ENCODE peak calls at places on chromosomes 13 and 19, in eight cellular contexts. One of them, this sample, is unnamed.

GRCh38 chr19:16814526-16815100 is 14.6 kb upstream of the SIN3B start:
- DNase-seq in fibroblast of lung: peak; percentile 52
- DNase-seq in fibroblast of pulmonary artery: peak; percentile 63
- DNase-seq in stimulated activated CD8-positive, alpha-beta memory T cell treated with anti-CD3 and anti-CD28 coated beads, Interleukin-7, amount 100 ng/mL, for 1 hour: no peak
- DNase-seq in SW 1271: no peak
- DNase-seq in esophagus squamous epithelium: no peak
- DNase-seq in EL: peak; percentile 21
- DNase-seq in mesendoderm: peak; percentile 65
- DNase-seq in this sample: no peak

GRCh38 chr19:19535311-19536191 is 2.5 kb upstream of the CILP2 start:
- DNase-seq in stimulated activated CD8-positive, alpha-beta memory T cell treated with anti-CD3 and anti-CD28 coated beads, Interleukin-7, amount 100 ng/mL, for 1 hour: no peak
- DNase-seq in SW 1271: no peak
- DNase-seq in mesendoderm: no peak
- DNase-seq in fibroblast of lung: no peak
- DNase-seq in esophagus squamous epithelium: no peak
- DNase-seq in EL: no peak
- DNase-seq in fibroblast of pulmonary artery: no peak
- DNase-seq in this sample: no peak

GRCh38 chr13:47890146-47890814 is 110.8 kb downstream of the SUCLA2 start:
- DNase-seq in fibroblast of lung: no peak
- DNase-seq in stimulated activated CD8-positive, alpha-beta memory T cell treated with anti-CD3 and anti-CD28 coated beads, Interleukin-7, amount 100 ng/mL, for 1 hour: no peak
- DNase-seq in mesendoderm: no peak
- DNase-seq in esophagus squamous epithelium: no peak
- DNase-seq in fibroblast of pulmonary artery: peak; percentile 27
- DNase-seq in EL: peak; percentile 28
- DNase-seq in SW 1271: no peak
- DNase-seq in this sample: no peak

GRCh38 chr13:51067376-51068125 is 43.5 kb downstream of the C13orf42 start:
- DNase-seq in mesendoderm: no peak
- DNase-seq in fibroblast of lung: no peak
- DNase-seq in SW 1271: no peak
- DNase-seq in EL: no peak
- DNase-seq in fibroblast of pulmonary artery: peak; percentile 17
- DNase-seq in esophagus squamous epithelium: no peak
- DNase-seq in stimulated activated CD8-positive, alpha-beta memory T cell treated with anti-CD3 and anti-CD28 coated beads, Interleukin-7, amount 100 ng/mL, for 1 hour: no peak
- DNase-seq in this sample: no peak

GRCh38 chr13:49308104-49308875 is 60.6 kb downstream of the CDADC1 start:
- DNase-seq in mesendoderm: no peak
- DNase-seq in EL: no peak
- DNase-seq in fibroblast of lung: peak; percentile 55
- DNase-seq in fibroblast of pulmonary artery: peak; percentile 76
- DNase-seq in esophagus squamous epithelium: no peak
- DNase-seq in stimulated activated CD8-positive, alpha-beta memory T cell treated with anti-CD3 and anti-CD28 coated beads, Interleukin-7, amount 100 ng/mL, for 1 hour: no peak
- DNase-seq in SW 1271: no peak
- DNase-seq in this sample: no peak

GRCh38 chr19:48135411-48135810 is 24.8 kb upstream of the PLA2G4C start:
- DNase-seq in stimulated activated CD8-positive, alpha-beta memory T cell treated with anti-CD3 and anti-CD28 coated beads, Interleukin-7, amount 100 ng/mL, for 1 hour: no peak
- DNase-seq in esophagus squamous epithelium: no peak
- DNase-seq in fibroblast of pulmonary artery: no peak
- DNase-seq in fibroblast of lung: no peak
- DNase-seq in mesendoderm: no peak
- DNase-seq in EL: no peak
- DNase-seq in SW 1271: no peak
- DNase-seq in this sample: no peak

GRCh38 chr13:24045456-24045996 is 115.0 kb upstream of the SPATA13 start:
- DNase-seq in esophagus squamous epithelium: no peak
- DNase-seq in SW 1271: no peak
- DNase-seq in mesendoderm: no peak
- DNase-seq in stimulated activated CD8-positive, alpha-beta memory T cell treated with anti-CD3 and anti-CD28 coated beads, Interleukin-7, amount 100 ng/mL, for 1 hour: no peak
- DNase-seq in fibroblast of lung: no peak
- DNase-seq in EL: no peak
- DNase-seq in fibroblast of pulmonary artery: no peak
- DNase-seq in this sample: peak; percentile 9

GRCh38 chr13:100636004-100636403 is 38.6 kb downstream of the TMTC4 start:
- DNase-seq in fibroblast of lung: no peak
- DNase-seq in fibroblast of pulmonary artery: no peak
- DNase-seq in mesendoderm: no peak
- DNase-seq in EL: no peak
- DNase-seq in stimulated activated CD8-positive, alpha-beta memory T cell treated with anti-CD3 and anti-CD28 coated beads, Interleukin-7, amount 100 ng/mL, for 1 hour: no peak
- DNase-seq in SW 1271: no peak
- DNase-seq in esophagus squamous epithelium: no peak
- DNase-seq in this sample: no peak

GRCh38 chr19:7442423-7442822 is 46.4 kb downstream of the PEX11G start:
- DNase-seq in mesendoderm: no peak
- DNase-seq in SW 1271: no peak
- DNase-seq in fibroblast of pulmonary artery: peak; percentile 33
- DNase-seq in fibroblast of lung: no peak
- DNase-seq in stimulated activated CD8-positive, alpha-beta memory T cell treated with anti-CD3 and anti-CD28 coated beads, Interleukin-7, amount 100 ng/mL, for 1 hour: no peak
- DNase-seq in EL: no peak
- DNase-seq in esophagus squamous epithelium: no peak
- DNase-seq in this sample: no peak

GRCh38 chr19:34120846-34121639 is 51.3 kb upstream of the LSM14A start:
- DNase-seq in stimulated activated CD8-positive, alpha-beta memory T cell treated with anti-CD3 and anti-CD28 coated beads, Interleukin-7, amount 100 ng/mL, for 1 hour: no peak
- DNase-seq in fibroblast of pulmonary artery: peak; percentile 71
- DNase-seq in mesendoderm: peak; percentile 63
- DNase-seq in esophagus squamous epithelium: no peak
- DNase-seq in fibroblast of lung: peak; percentile 34
- DNase-seq in EL: peak; percentile 58
- DNase-seq in SW 1271: no peak
- DNase-seq in this sample: peak; percentile 59

GRCh38 chr13:30157616-30157993 is 149.7 kb downstream of the KATNAL1 start:
- DNase-seq in stimulated activated CD8-positive, alpha-beta memory T cell treated with anti-CD3 and anti-CD28 coated beads, Interleukin-7, amount 100 ng/mL, for 1 hour: no peak
- DNase-seq in EL: no peak
- DNase-seq in fibroblast of pulmonary artery: no peak
- DNase-seq in fibroblast of lung: no peak
- DNase-seq in mesendoderm: no peak
- DNase-seq in SW 1271: no peak
- DNase-seq in esophagus squamous epithelium: no peak
- DNase-seq in this sample: no peak

GRCh38 chr13:75492389-75492788 is 10.4 kb upstream of the TBC1D4 start:
- DNase-seq in SW 1271: no peak
- DNase-seq in esophagus squamous epithelium: no peak
- DNase-seq in EL: peak; percentile 47
- DNase-seq in fibroblast of lung: peak; percentile 56
- DNase-seq in mesendoderm: no peak
- DNase-seq in stimulated activated CD8-positive, alpha-beta memory T cell treated with anti-CD3 and anti-CD28 coated beads, Interleukin-7, amount 100 ng/mL, for 1 hour: no peak
- DNase-seq in fibroblast of pulmonary artery: no peak
- DNase-seq in this sample: no peak

GRCh38 chr19:51529301-51529700 is 2.2 kb downstream of the SIGLEC6 start:
- DNase-seq in SW 1271: no peak
- DNase-seq in fibroblast of lung: no peak
- DNase-seq in fibroblast of pulmonary artery: no peak
- DNase-seq in stimulated activated CD8-positive, alpha-beta memory T cell treated with anti-CD3 and anti-CD28 coated beads, Interleukin-7, amount 100 ng/mL, for 1 hour: no peak
- DNase-seq in mesendoderm: no peak
- DNase-seq in esophagus squamous epithelium: no peak
- DNase-seq in EL: no peak
- DNase-seq in this sample: no peak

GRCh38 chr19:2495130-2495641 is 19.3 kb downstream of the GADD45B start:
- DNase-seq in fibroblast of pulmonary artery: peak; percentile 69
- DNase-seq in stimulated activated CD8-positive, alpha-beta memory T cell treated with anti-CD3 and anti-CD28 coated beads, Interleukin-7, amount 100 ng/mL, for 1 hour: no peak
- DNase-seq in mesendoderm: no peak
- DNase-seq in fibroblast of lung: peak; percentile 56
- DNase-seq in SW 1271: no peak
- DNase-seq in esophagus squamous epithelium: no peak
- DNase-seq in EL: peak; percentile 61
- DNase-seq in this sample: peak; percentile 73

GRCh38 chr13:94968040-94968756 is 255.9 kb upstream of the SOX21 start:
- DNase-seq in fibroblast of lung: peak; percentile 20
- DNase-seq in esophagus squamous epithelium: no peak
- DNase-seq in SW 1271: no peak
- DNase-seq in EL: peak; percentile 14
- DNase-seq in fibroblast of pulmonary artery: no peak
- DNase-seq in stimulated activated CD8-positive, alpha-beta memory T cell treated with anti-CD3 and anti-CD28 coated beads, Interleukin-7, amount 100 ng/mL, for 1 hour: no peak
- DNase-seq in mesendoderm: peak; percentile 74
- DNase-seq in this sample: peak; percentile 83

GRCh38 chr19:57363734-57364181 is 407 bp downstream of the TRAPPC2B start:
- DNase-seq in fibroblast of pulmonary artery: peak; percentile 21
- DNase-seq in fibroblast of lung: peak; percentile 12
- DNase-seq in stimulated activated CD8-positive, alpha-beta memory T cell treated with anti-CD3 and anti-CD28 coated beads, Interleukin-7, amount 100 ng/mL, for 1 hour: no peak
- DNase-seq in EL: peak; percentile 18
- DNase-seq in esophagus squamous epithelium: no peak
- DNase-seq in mesendoderm: no peak
- DNase-seq in SW 1271: no peak
- DNase-seq in this sample: no peak

GRCh38 chr13:78177306-78177705 is 258.7 kb upstream of the EDNRB start:
- DNase-seq in esophagus squamous epithelium: no peak
- DNase-seq in mesendoderm: no peak
- DNase-seq in EL: no peak
- DNase-seq in stimulated activated CD8-positive, alpha-beta memory T cell treated with anti-CD3 and anti-CD28 coated beads, Interleukin-7, amount 100 ng/mL, for 1 hour: no peak
- DNase-seq in fibroblast of lung: no peak
- DNase-seq in SW 1271: no peak
- DNase-seq in fibroblast of pulmonary artery: no peak
- DNase-seq in this sample: no peak